ENCODE peak calls at places on chromosome 2, in four cellular contexts. X is naive thymus-derived CD8-positive, alpha-beta T cell; M is cardiac fibroblast; N is sigmoid colon. L is an unnamed sample.

GRCh38 chr2:54904836-54905235 is 145.4 kb downstream of the RTN4 start:
- DNase-seq in X (no peak), M (no peak), N (no peak), L (no peak)

GRCh38 chr2:215950009-215950408 is 63.3 kb downstream of the MREG start:
- DNase-seq in X (no peak), M (peak), N (no peak), L (no peak)

GRCh38 chr2:50614056-50614455 is 417.9 kb downstream of the NRXN1 start:
- DNase-seq in X (no peak), M (peak), N (no peak), L (no peak)

GRCh38 chr2:114525955-114526354 is 83.5 kb downstream of the DPP10 start:
- DNase-seq in X (no peak), M (no peak), N (no peak), L (no peak)

GRCh38 chr2:222613715-222614331 is 42.1 kb downstream of the FARSB start:
- DNase-seq in X (no peak), M (peak), N (no peak), L (no peak)

GRCh38 chr2:187514930-187515329 is 39.3 kb downstream of the TFPI start:
- DNase-seq in X (no peak), M (no peak), N (no peak), L (no peak)

GRCh38 chr2:178315083-178315482 is 120.8 kb downstream of the OSBPL6 start:
- DNase-seq in X (no peak), M (no peak), N (no peak), L (no peak)

GRCh38 chr2:23287250-23287704 is 97.7 kb upstream of the KLHL29 start:
- DNase-seq in X (no peak), M (peak), N (peak), L (no peak)